ENCODE peak calls at places on chromosome 11, in seven cellular contexts. R is stomach; L is KBM-7; Z is colonic mucosa; O is neural crest cell; A is activated CD4-positive, alpha-beta T cell treated with anti-CD3 and anti-CD28 coated beads for 1 hour; P is esophagus squamous epithelium. I is an unnamed sample.

GRCh38 chr11:442611-443081 is 835 bp upstream of the ANO9 start:
- DNase-seq in R (no peak), L (no peak), Z (no peak), O (no peak), A (no peak), P (no peak), I (no peak)

GRCh38 chr11:9176550-9176949 is 85.2 kb upstream of the SCUBE2 start:
- DNase-seq in R (no peak), L (no peak), Z (no peak), O (no peak), A (no peak), P (no peak), I (no peak)

GRCh38 chr11:65163684-65164083 is 6.3 kb upstream of the SPDYC start:
- DNase-seq in R (no peak), L (no peak), Z (no peak), O (no peak), A (no peak), P (no peak), I (no peak)

GRCh38 chr11:120219157-120219934 is 8.5 kb downstream of the OAF start:
- DNase-seq in R (no peak), L (no peak), Z (no peak), O (no peak), A (no peak), P (no peak), I (no peak)

GRCh38 chr11:31655483-31655882 is 145.9 kb downstream of the ELP4 start:
- DNase-seq in R (no peak), L (no peak), Z (no peak), O (no peak), A (no peak), P (no peak), I (peak; percentile 92)

GRCh38 chr11:47983464-47984397 is 3.4 kb downstream of the PTPRJ start:
- DNase-seq in R (no peak), L (no peak), Z (no peak), O (no peak), A (no peak), P (no peak), I (peak; percentile 29)

GRCh38 chr11:12725863-12726666 is 51.8 kb downstream of the TEAD1 start:
- DNase-seq in R (no peak), L (no peak), Z (no peak), O (no peak), A (no peak), P (no peak), I (peak; percentile 29)

GRCh38 chr11:124896821-124897391 is 759 bp downstream of the ROBO4 start:
- DNase-seq in R (no peak), L (no peak), Z (peak; percentile 15), O (no peak), A (no peak), P (no peak), I (no peak)

GRCh38 chr11:8222820-8223512 is 40.7 kb downstream of the LMO1 start:
- DNase-seq in R (no peak), L (peak; percentile 28), Z (no peak), O (no peak), A (no peak), P (no peak), I (no peak)

GRCh38 chr11:9201372-9202162 is 63.6 kb downstream of the DENND5A start:
- DNase-seq in R (no peak), L (no peak), Z (no peak), O (no peak), A (no peak), P (no peak), I (no peak)

GRCh38 chr11:12507391-12507790 is 130.0 kb downstream of the PARVA start:
- DNase-seq in R (no peak), L (no peak), Z (no peak), O (no peak), A (no peak), P (no peak), I (no peak)

GRCh38 chr11:68446046-68446725 is 14.4 kb upstream of the PPP6R3 start:
- DNase-seq in R (no peak), L (no peak), Z (no peak), O (no peak), A (no peak), P (no peak), I (no peak)

GRCh38 chr11:86192858-86193257 is 51.7 kb upstream of the EED start:
- DNase-seq in R (no peak), L (no peak), Z (no peak), O (no peak), A (no peak), P (no peak), I (no peak)

GRCh38 chr11:36023922-36024321 is 80.1 kb downstream of the LDLRAD3 start:
- DNase-seq in R (no peak), L (no peak), Z (no peak), O (no peak), A (no peak), P (no peak), I (no peak)

GRCh38 chr11:61700221-61700620 is 20.0 kb downstream of the DAGLA start:
- DNase-seq in R (peak; percentile 83), L (no peak), Z (peak; percentile 91), O (no peak), A (no peak), P (no peak), I (peak; percentile 14)

GRCh38 chr11:8566613-8567210 is 27.3 kb downstream of the STK33 start:
- DNase-seq in R (no peak), L (peak; percentile 67), Z (no peak), O (no peak), A (no peak), P (no peak), I (peak; percentile 30)

GRCh38 chr11:86608251-86608799 is 64.1 kb downstream of the ME3 start:
- DNase-seq in R (peak; percentile 73), L (peak; percentile 73), Z (peak; percentile 78), O (peak; percentile 46), A (no peak), P (no peak), I (peak; percentile 73)

GRCh38 chr11:93526691-93527583 is 16.3 kb downstream of the SMCO4 start:
- DNase-seq in R (no peak), L (no peak), Z (no peak), O (no peak), A (no peak), P (no peak), I (no peak)

GRCh38 chr11:14253878-14254277 is 105.1 kb downstream of the RRAS2 start:
- DNase-seq in R (no peak), L (no peak), Z (no peak), O (no peak), A (no peak), P (no peak), I (no peak)

GRCh38 chr11:783581-784015 is 6.3 kb downstream of the CEND1 start:
- DNase-seq in R (peak; percentile 89), L (no peak), Z (peak; percentile 83), O (peak; percentile 77), A (no peak), P (no peak), I (peak; percentile 78)

GRCh38 chr11:110349109-110349996 is 52.9 kb upstream of the RDX start:
- DNase-seq in R (no peak), L (no peak), Z (no peak), O (no peak), A (no peak), P (no peak), I (peak; percentile 47)

GRCh38 chr11:110435780-110436717 is 6.3 kb downstream of the FDX1 start:
- DNase-seq in R (no peak), L (no peak), Z (no peak), O (no peak), A (no peak), P (no peak), I (peak; percentile 42)

GRCh38 chr11:36091256-36091811 is 147.5 kb downstream of the LDLRAD3 start:
- DNase-seq in R (no peak), L (peak; percentile 87), Z (no peak), O (no peak), A (no peak), P (no peak), I (no peak)

GRCh38 chr11:126202646-126203359 is 8.6 kb downstream of the RPUSD4 start:
- DNase-seq in R (peak; percentile 76), L (no peak), Z (no peak), O (no peak), A (no peak), P (no peak), I (no peak)

GRCh38 chr11:8258771-8259170 is 4.9 kb downstream of the LMO1 start:
- DNase-seq in R (peak; percentile 7), L (no peak), Z (no peak), O (no peak), A (no peak), P (no peak), I (no peak)

I was measured in kidney glomerular epithelial cell.